ENCODE peak calls at places on chromosomes 12 and 14, in ten cellular contexts. One of them, this sample, is unnamed.

GRCh38 chr14:41642402-41643195 is 35.9 kb downstream of the LRFN5 start:
- DNase-seq in HEK293T: no peak
- DNase-seq in dermis blood vessel endothelial cell: no peak
- DNase-seq in ELF-1: no peak
- DNase-seq in EL: no peak
- DNase-seq in fibroblast of lung: no peak
- DNase-seq in upper lobe of right lung: no peak
- DNase-seq in activated CD8-positive, alpha-beta memory T cell treated with anti-CD3 and anti-CD28 coated beads for 24 hours: no peak
- DNase-seq in activated CD4-positive, alpha-beta T cell treated with anti-CD3 and anti-CD28 coated beads, Interleukin-2, amount 10 ng/mL, durations not matched to agents 7 days and 5 days: no peak
- DNase-seq in NCI-H1092: no peak
- DNase-seq in this sample: no peak

GRCh38 chr12:64666054-64666914 is 56.0 kb downstream of the RASSF3 start:
- DNase-seq in dermis blood vessel endothelial cell: no peak
- DNase-seq in HEK293T: no peak
- DNase-seq in activated CD4-positive, alpha-beta T cell treated with anti-CD3 and anti-CD28 coated beads, Interleukin-2, amount 10 ng/mL, durations not matched to agents 7 days and 5 days: no peak
- DNase-seq in NCI-H1092: no peak
- DNase-seq in EL: no peak
- DNase-seq in upper lobe of right lung: no peak
- DNase-seq in fibroblast of lung: peak; percentile 49
- DNase-seq in ELF-1: no peak
- DNase-seq in activated CD8-positive, alpha-beta memory T cell treated with anti-CD3 and anti-CD28 coated beads for 24 hours: no peak
- DNase-seq in this sample: no peak

GRCh38 chr14:91142214-91142668 is 28.4 kb downstream of the DGLUCY start:
- DNase-seq in activated CD8-positive, alpha-beta memory T cell treated with anti-CD3 and anti-CD28 coated beads for 24 hours: no peak
- DNase-seq in dermis blood vessel endothelial cell: no peak
- DNase-seq in activated CD4-positive, alpha-beta T cell treated with anti-CD3 and anti-CD28 coated beads, Interleukin-2, amount 10 ng/mL, durations not matched to agents 7 days and 5 days: peak; percentile 52
- DNase-seq in EL: no peak
- DNase-seq in fibroblast of lung: no peak
- DNase-seq in HEK293T: no peak
- DNase-seq in upper lobe of right lung: no peak
- DNase-seq in NCI-H1092: no peak
- DNase-seq in ELF-1: no peak
- DNase-seq in this sample: no peak

GRCh38 chr14:95953111-95953724 is 76.6 kb downstream of the TUNAR start:
- DNase-seq in activated CD8-positive, alpha-beta memory T cell treated with anti-CD3 and anti-CD28 coated beads for 24 hours: no peak
- DNase-seq in upper lobe of right lung: no peak
- DNase-seq in fibroblast of lung: no peak
- DNase-seq in ELF-1: peak; percentile 77
- DNase-seq in dermis blood vessel endothelial cell: peak; percentile 3
- DNase-seq in activated CD4-positive, alpha-beta T cell treated with anti-CD3 and anti-CD28 coated beads, Interleukin-2, amount 10 ng/mL, durations not matched to agents 7 days and 5 days: no peak
- DNase-seq in NCI-H1092: no peak
- DNase-seq in EL: peak; percentile 4
- DNase-seq in HEK293T: no peak
- DNase-seq in this sample: no peak

GRCh38 chr12:120117961-120118709 is 1.6 kb upstream of the RAB35 start:
- DNase-seq in ELF-1: peak; percentile 85
- DNase-seq in HEK293T: no peak
- DNase-seq in fibroblast of lung: peak; percentile 22
- DNase-seq in upper lobe of right lung: no peak
- DNase-seq in NCI-H1092: no peak
- DNase-seq in EL: peak; percentile 56
- DNase-seq in dermis blood vessel endothelial cell: peak; percentile 62
- DNase-seq in activated CD8-positive, alpha-beta memory T cell treated with anti-CD3 and anti-CD28 coated beads for 24 hours: no peak
- DNase-seq in activated CD4-positive, alpha-beta T cell treated with anti-CD3 and anti-CD28 coated beads, Interleukin-2, amount 10 ng/mL, durations not matched to agents 7 days and 5 days: no peak
- DNase-seq in this sample: no peak

GRCh38 chr12:49953961-49954835 is 3.7 kb downstream of the AQP2 start:
- DNase-seq in activated CD8-positive, alpha-beta memory T cell treated with anti-CD3 and anti-CD28 coated beads for 24 hours: no peak
- DNase-seq in NCI-H1092: no peak
- DNase-seq in ELF-1: no peak
- DNase-seq in EL: no peak
- DNase-seq in dermis blood vessel endothelial cell: no peak
- DNase-seq in upper lobe of right lung: peak; percentile 63
- DNase-seq in fibroblast of lung: no peak
- DNase-seq in HEK293T: no peak
- DNase-seq in activated CD4-positive, alpha-beta T cell treated with anti-CD3 and anti-CD28 coated beads, Interleukin-2, amount 10 ng/mL, durations not matched to agents 7 days and 5 days: no peak
- DNase-seq in this sample: no peak

GRCh38 chr14:91254456-91254855 is 10.0 kb upstream of the GPR68 start:
- DNase-seq in upper lobe of right lung: no peak
- DNase-seq in dermis blood vessel endothelial cell: no peak
- DNase-seq in fibroblast of lung: no peak
- DNase-seq in activated CD8-positive, alpha-beta memory T cell treated with anti-CD3 and anti-CD28 coated beads for 24 hours: no peak
- DNase-seq in HEK293T: no peak
- DNase-seq in NCI-H1092: no peak
- DNase-seq in activated CD4-positive, alpha-beta T cell treated with anti-CD3 and anti-CD28 coated beads, Interleukin-2, amount 10 ng/mL, durations not matched to agents 7 days and 5 days: peak; percentile 67
- DNase-seq in EL: no peak
- DNase-seq in ELF-1: no peak
- DNase-seq in this sample: no peak

GRCh38 chr12:112121780-112122565 is 3.4 kb upstream of the TRAFD1 start:
- DNase-seq in dermis blood vessel endothelial cell: no peak
- DNase-seq in activated CD4-positive, alpha-beta T cell treated with anti-CD3 and anti-CD28 coated beads, Interleukin-2, amount 10 ng/mL, durations not matched to agents 7 days and 5 days: no peak
- DNase-seq in NCI-H1092: no peak
- DNase-seq in activated CD8-positive, alpha-beta memory T cell treated with anti-CD3 and anti-CD28 coated beads for 24 hours: no peak
- DNase-seq in HEK293T: no peak
- DNase-seq in ELF-1: peak; percentile 68
- DNase-seq in upper lobe of right lung: peak; percentile 82
- DNase-seq in EL: peak; percentile 76
- DNase-seq in fibroblast of lung: peak; percentile 90
- DNase-seq in this sample: peak; percentile 93

GRCh38 chr14:94342334-94342934 is 19.3 kb upstream of the SERPINA6 start:
- DNase-seq in EL: peak; percentile 99
- DNase-seq in upper lobe of right lung: peak; percentile 78
- DNase-seq in ELF-1: no peak
- DNase-seq in HEK293T: no peak
- DNase-seq in NCI-H1092: peak; percentile 49
- DNase-seq in dermis blood vessel endothelial cell: peak; percentile 12
- DNase-seq in activated CD8-positive, alpha-beta memory T cell treated with anti-CD3 and anti-CD28 coated beads for 24 hours: no peak
- DNase-seq in fibroblast of lung: peak; percentile 100
- DNase-seq in activated CD4-positive, alpha-beta T cell treated with anti-CD3 and anti-CD28 coated beads, Interleukin-2, amount 10 ng/mL, durations not matched to agents 7 days and 5 days: no peak
- DNase-seq in this sample: peak; percentile 84

GRCh38 chr12:102216086-102216691 is 18.6 kb upstream of the PMCH start:
- DNase-seq in activated CD8-positive, alpha-beta memory T cell treated with anti-CD3 and anti-CD28 coated beads for 24 hours: no peak
- DNase-seq in HEK293T: no peak
- DNase-seq in upper lobe of right lung: no peak
- DNase-seq in NCI-H1092: no peak
- DNase-seq in activated CD4-positive, alpha-beta T cell treated with anti-CD3 and anti-CD28 coated beads, Interleukin-2, amount 10 ng/mL, durations not matched to agents 7 days and 5 days: no peak
- DNase-seq in ELF-1: no peak
- DNase-seq in fibroblast of lung: peak; percentile 80
- DNase-seq in dermis blood vessel endothelial cell: peak; percentile 49
- DNase-seq in EL: peak; percentile 67
- DNase-seq in this sample: no peak